ENCODE peak calls at places on chromosomes 7 and 10, in five cellular contexts. F, O, R, Q and H are unnamed samples.

GRCh38 chr7:13921062-13921461 is 68.4 kb downstream of the ETV1 start:
- DNase-seq in F (no peak), R (no peak), Q (no peak), O (no peak), H (no peak)

GRCh38 chr7:150845471-150845870 is 6.8 kb upstream of the AOC1 start:
- DNase-seq in O (no peak), R (peak; percentile 81), F (peak; percentile 30), Q (no peak), H (no peak)

GRCh38 chr7:22561356-22561755 is 61.4 kb upstream of the STEAP1B start:
- DNase-seq in F (peak; percentile 84), O (no peak), Q (peak; percentile 99), R (peak; percentile 92), H (peak; percentile 92)

GRCh38 chr7:134420509-134421125 is 38.3 kb downstream of the AKR1B1 start:
- DNase-seq in F (no peak), O (peak; percentile 10), R (no peak), Q (peak; percentile 61), H (no peak)

GRCh38 chr10:6579193-6579903 is 728 bp downstream of the PRKCQ start:
- DNase-seq in F (no peak), O (peak; percentile 24), R (no peak), Q (no peak), H (no peak)

GRCh38 chr10:131892817-131893675 is 7.8 kb upstream of the PPP2R2D start:
- DNase-seq in R (no peak), F (no peak), O (no peak), Q (no peak), H (no peak)

GRCh38 chr7:16817536-16817935 is 12.7 kb upstream of the AGR2 start:
- DNase-seq in F (no peak), O (no peak), R (no peak), Q (peak; percentile 50), H (peak; percentile 74)

GRCh38 chr7:113715981-113716870 is 202.6 kb downstream of the PPP1R3A start:
- DNase-seq in O (no peak), R (peak; percentile 47), Q (no peak), F (no peak), H (no peak)

GRCh38 chr7:14690075-14690474 is 212.5 kb downstream of the DGKB start:
- DNase-seq in R (no peak), Q (no peak), F (no peak), O (no peak), H (no peak)

GRCh38 chr10:101558206-101558605 is 29.9 kb downstream of the POLL start:
- DNase-seq in F (no peak), Q (no peak), R (no peak), O (no peak), H (no peak)

GRCh38 chr7:74627699-74628411 is 29.7 kb upstream of the GTF2I start:
- DNase-seq in F (peak; percentile 50), Q (no peak), O (no peak), R (peak; percentile 51), H (no peak)

GRCh38 chr10:14302035-14302434 is 28.7 kb downstream of the FRMD4A start:
- DNase-seq in F (no peak), Q (peak; percentile 9), R (no peak), O (peak; percentile 1), H (no peak)

GRCh38 chr10:88731296-88731695 is 25.2 kb downstream of the LIPK start:
- DNase-seq in O (no peak), R (peak; percentile 28), Q (no peak), F (no peak), H (no peak)

GRCh38 chr10:30184397-30185033 is 125.1 kb upstream of the JCAD start:
- DNase-seq in Q (no peak), R (no peak), O (no peak), F (no peak), H (no peak)

GRCh38 chr7:48872548-48872947 is 51.8 kb upstream of the CDC14C start:
- DNase-seq in Q (no peak), O (no peak), R (no peak), F (no peak), H (no peak)

GRCh38 chr10:118272090-118272775 is 69.9 kb downstream of the FAM204A start:
- DNase-seq in F (no peak), R (no peak), O (no peak), Q (no peak), H (no peak)

GRCh38 chr10:114304017-114304565 is 65.0 kb downstream of the VWA2 start:
- DNase-seq in R (peak; percentile 87), F (peak; percentile 72), Q (peak; percentile 94), O (peak; percentile 91), H (peak; percentile 83)

GRCh38 chr10:114303556-114303955 is 64.5 kb downstream of the VWA2 start:
- DNase-seq in O (no peak), R (no peak), Q (no peak), F (no peak), H (no peak)

GRCh38 chr10:114305521-114305925 is 66.5 kb downstream of the VWA2 start:
- DNase-seq in F (no peak), R (no peak), O (no peak), Q (no peak), H (no peak)

GRCh38 chr10:114306116-114306973 is 67.3 kb downstream of the VWA2 start:
- DNase-seq in F (no peak), Q (peak; percentile 98), O (no peak), R (no peak), H (peak; percentile 98)

DNA sequence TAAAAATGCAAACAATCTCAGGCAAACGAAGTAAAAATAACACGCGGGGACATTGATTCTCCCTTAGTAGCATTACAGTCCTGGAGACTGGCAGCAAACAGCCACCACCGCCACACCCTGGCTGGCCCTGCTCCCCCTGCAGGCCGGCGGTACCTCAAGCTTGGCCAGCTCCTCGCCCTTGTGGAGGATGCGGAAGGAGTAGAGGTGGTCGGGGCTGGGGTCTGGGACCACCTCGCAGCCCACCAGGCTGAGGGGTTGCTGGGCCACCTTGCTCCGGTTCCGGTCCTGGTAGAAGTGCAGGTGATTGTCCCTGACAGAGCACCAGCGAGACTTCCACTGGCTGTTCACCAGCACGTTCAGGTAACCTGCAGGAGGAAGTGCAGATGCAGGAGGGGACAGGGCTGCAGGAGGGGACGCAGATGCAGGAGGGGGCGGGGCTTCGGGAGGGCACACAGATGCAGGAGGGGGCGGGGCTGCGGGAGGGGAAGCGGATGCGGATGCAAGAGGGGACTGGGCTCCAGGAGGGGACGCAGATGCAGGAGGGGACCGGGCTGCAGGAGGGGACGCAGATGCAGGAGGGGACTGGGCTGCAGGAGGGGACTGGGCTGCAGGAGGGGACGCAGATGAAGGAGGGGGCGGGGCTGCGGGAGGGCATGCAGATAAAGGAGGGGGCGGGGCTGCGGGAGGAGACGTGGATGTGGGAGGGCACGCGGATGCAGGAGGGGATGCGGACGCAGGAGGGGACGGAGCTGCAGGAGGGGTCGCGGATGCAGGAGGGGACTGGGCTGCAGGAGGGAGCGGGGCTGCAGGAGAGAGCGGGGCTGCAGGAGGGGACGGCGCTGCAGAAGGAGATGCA is 65.7 kb downstream of the VWA2 start:
- DNase-seq in O (peak; percentile 86), F (peak; percentile 36), R (peak; percentile 54), Q (no peak), H (no peak)
- TF ChIP-seq CTCF in O (peak; percentile 50), F (peak; percentile 20), R (peak; percentile 57), Q (peak; percentile 86), H (peak; percentile 81)

DNA sequence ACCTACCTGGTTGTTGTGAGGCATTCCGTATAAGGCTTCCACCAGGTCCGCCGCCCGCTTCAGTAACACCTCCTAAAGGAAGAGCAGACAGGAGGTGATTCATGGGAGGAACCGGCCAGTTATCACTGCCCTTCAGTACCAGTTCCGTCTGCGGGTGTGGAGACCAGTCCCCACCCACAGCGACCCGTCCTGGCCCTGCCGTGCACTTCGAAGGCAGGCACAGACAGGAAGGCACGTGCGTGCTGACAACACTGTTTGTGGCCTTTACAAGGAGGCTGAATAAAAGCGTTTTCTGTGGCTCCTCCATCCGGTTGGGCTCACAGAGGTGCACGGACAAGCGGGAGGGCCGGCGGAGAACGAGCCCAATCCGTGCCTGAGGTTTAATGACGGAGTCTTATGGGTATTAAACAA is 120.9 kb downstream of the EBF3 start:
- DNase-seq in Q (no peak), R (no peak), F (no peak), O (no peak), H (no peak)
- H3K36me3 ChIP-seq in Q (no peaks in the 10 kb centered on the region), R (peaks cover 98% of the 10 kb centered on the region), F (no peaks in the 10 kb centered on the region), O (no peaks in the 10 kb centered on the region), H (no peaks in the 10 kb centered on the region)

DNA sequence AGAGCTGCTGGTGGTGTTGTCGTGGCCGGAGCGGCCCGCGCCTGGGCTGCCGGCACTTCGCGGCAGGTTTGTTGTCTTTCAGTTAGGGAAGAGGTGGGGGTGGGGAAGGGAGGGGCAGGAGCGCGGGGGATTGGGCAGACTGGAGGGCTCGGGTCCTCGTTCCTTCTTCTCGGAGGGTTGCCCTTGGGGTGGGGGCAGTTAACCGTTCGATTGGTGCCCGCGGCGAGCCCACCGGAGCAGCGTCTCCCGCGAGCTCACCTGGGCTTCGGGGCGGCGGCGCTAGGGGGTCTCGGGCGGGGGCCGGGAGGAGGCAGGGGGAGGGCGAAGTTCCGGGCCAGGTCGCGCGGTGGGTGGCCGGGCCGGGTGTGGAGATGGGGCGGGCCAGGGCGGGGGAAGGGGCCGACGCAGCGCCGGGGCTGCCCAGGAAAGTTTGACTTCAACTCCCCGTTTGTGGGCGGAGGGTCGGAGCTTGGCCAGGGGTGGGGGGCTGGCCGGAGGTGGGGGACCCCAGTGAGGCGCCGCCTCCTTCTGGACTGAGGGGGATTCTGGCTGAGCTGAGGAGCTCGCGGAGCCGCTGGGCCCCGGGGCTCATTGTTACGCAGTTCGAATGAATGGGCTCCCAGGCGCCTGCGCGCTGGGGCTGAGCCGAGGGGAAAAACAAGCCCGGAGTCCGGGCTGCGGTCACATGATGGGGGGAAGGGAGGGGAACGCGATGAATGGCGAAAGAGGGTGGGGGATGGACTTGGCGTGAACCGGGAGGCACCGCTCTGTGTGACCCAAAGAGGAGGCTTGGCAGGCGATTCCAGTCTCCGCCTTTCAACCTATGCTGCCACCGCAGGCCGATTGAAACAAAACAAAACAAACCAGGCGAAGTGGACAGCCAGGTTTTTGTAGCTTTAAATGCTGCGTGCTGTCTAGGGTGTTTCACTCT is 582 bp downstream of the HBP1 start:
- DNase-seq in F (peak; percentile 97), R (peak; percentile 98), Q (peak; percentile 93), O (peak; percentile 94), H (peak; percentile 81)
- TF ChIP-seq CTCF in F (peak; percentile 16), R (peak; percentile 31), Q (peak; percentile 18), O (peak; percentile 42), H (no peak)

GRCh38 chr7:100107890-100108289 is 6.4 kb downstream of the AP4M1 start:
- DNase-seq in Q (no peak), F (no peak), O (no peak), R (no peak), H (no peak)
- H3K36me3 ChIP-seq in Q (peaks cover 40% of the 10 kb centered on the region), F (no peaks in the 10 kb centered on the region), O (peaks cover 68% of the 10 kb centered on the region), R (peaks cover 96% of the 10 kb centered on the region), H (peaks cover 5% of the 10 kb centered on the region)